ENCODE peak calls at places on chromosomes 1 and 21, in five cellular contexts. X is cardiac muscle cell; S is CD8-positive, alpha-beta memory T cell; I is COR-L47; Y is NCI-H69. P is an unnamed sample.

GRCh38 chr1:217134857-217135568 is 411.8 kb upstream of the ESRRG start:
- DNase-seq in S (no peak), I (peak), Y (peak), X (peak), P (peak)

GRCh38 chr1:115069186-115069585 is 20.1 kb downstream of the TSPAN2 start:
- DNase-seq in Y (no peak), I (no peak), X (no peak), S (no peak), P (no peak)

GRCh38 chr1:157626099-157626498 is 28.2 kb upstream of the FCRL4 start:
- DNase-seq in S (no peak), Y (peak), X (peak), I (peak), P (no peak)

GRCh38 chr1:93672069-93672468 is 9.6 kb downstream of the BCAR3 start:
- DNase-seq in Y (peak), I (no peak), S (no peak), X (no peak), P (no peak)

GRCh38 chr1:156247460-156248322 is at the start of gene PAQR6:
- DNase-seq in S (no peak), Y (peak), I (no peak), X (no peak), P (no peak)

GRCh38 chr1:68979891-68980290 is 483.0 kb upstream of the DEPDC1 start:
- DNase-seq in S (no peak), X (no peak), Y (no peak), I (no peak), P (no peak)

GRCh38 chr1:117173711-117174110 is 37.0 kb downstream of the VTCN1 start:
- DNase-seq in I (no peak), X (no peak), S (no peak), Y (peak), P (no peak)

GRCh38 chr1:226311376-226311775 is 2.4 kb upstream of the LIN9 start:
- DNase-seq in S (no peak), Y (no peak), I (no peak), X (no peak), P (no peak)

GRCh38 chr1:181189691-181190361 is 101.3 kb downstream of the IER5 start:
- DNase-seq in S (peak), Y (peak), X (peak), I (no peak), P (peak)

GRCh38 chr1:216616425-216616824 is 106.8 kb downstream of the ESRRG start:
- DNase-seq in I (no peak), X (no peak), S (no peak), Y (no peak), P (no peak)

GRCh38 chr1:37797750-37798345 is 4.2 kb downstream of the MANEAL start:
- DNase-seq in Y (no peak), I (no peak), X (no peak), S (no peak), P (no peak)

GRCh38 chr1:64471218-64471719 is 1.3 kb downstream of the CACHD1 start:
- DNase-seq in S (no peak), I (no peak), X (peak), Y (peak), P (no peak)

GRCh38 chr1:44645466-44646244 is 28.6 kb downstream of the TMEM53 start:
- DNase-seq in I (no peak), S (no peak), X (no peak), Y (no peak), P (no peak)

GRCh38 chr1:2528966-2529750 is 905 bp downstream of the HES5 start:
- DNase-seq in X (peak), S (no peak), Y (peak), I (peak), P (no peak)

GRCh38 chr1:229557214-229557850 is 1.2 kb downstream of the ABCB10 start:
- DNase-seq in S (no peak), I (no peak), X (no peak), Y (no peak), P (no peak)

GRCh38 chr1:52554756-52555155 is 1.9 kb upstream of the TUT4 start:
- DNase-seq in I (peak), S (no peak), Y (peak), X (no peak), P (no peak)

GRCh38 chr1:233673947-233674431 is 60.1 kb downstream of the KCNK1 start:
- DNase-seq in I (no peak), X (no peak), S (no peak), Y (no peak), P (no peak)

GRCh38 chr1:64248065-64248464 is 44.6 kb downstream of the UBE2U start:
- DNase-seq in Y (peak), S (no peak), I (no peak), X (no peak), P (peak)

GRCh38 chr1:11650331-11650991 is 3.8 kb downstream of the FBXO2 start:
- DNase-seq in I (peak), X (peak), S (peak), Y (peak), P (peak)

GRCh38 chr1:20634065-20634593 is 871 bp downstream of the PINK1 start:
- DNase-seq in I (no peak), X (no peak), S (no peak), Y (peak), P (no peak)

GRCh38 chr1:21638531-21639341 is 30.4 kb downstream of the RAP1GAP start:
- DNase-seq in Y (peak), X (no peak), I (peak), S (no peak), P (no peak)

GRCh38 chr1:151606384-151606783 is 5.5 kb upstream of the SNX27 start:
- DNase-seq in S (no peak), I (no peak), X (no peak), Y (peak), P (no peak)

GRCh38 chr1:172742599-172743500 is 83.9 kb downstream of the FASLG start:
- DNase-seq in S (no peak), Y (peak), X (peak), I (no peak), P (peak)

GRCh38 chr1:166040635-166041034 is 126.2 kb downstream of the FAM78B start:
- DNase-seq in I (no peak), Y (peak), X (no peak), S (no peak), P (no peak)

GRCh38 chr21:41877901-41878830 is 978 bp downstream of the PRDM15 start:
- DNase-seq in Y (peak), I (peak), S (no peak), X (peak), P (peak)

GRCh38 chr1:208203848-208204609 is 40.2 kb downstream of the PLXNA2 start:
- DNase-seq in I (no peak), X (no peak), Y (peak), S (no peak), P (no peak)

GRCh38 chr1:202802034-202802433 is 6.2 kb downstream of the KDM5B start:
- DNase-seq in I (no peak), X (no peak), S (no peak), Y (no peak), P (no peak)

GRCh38 chr1:240027059-240027462 is 64.6 kb upstream of the FMN2 start:
- DNase-seq in X (peak), Y (peak), I (peak), S (no peak), P (peak)

GRCh38 chr1:5742801-5743200 is 249.4 kb downstream of the NPHP4 start:
- DNase-seq in X (no peak), Y (no peak), I (no peak), S (no peak), P (no peak)

P was measured in NCI-H1092 treated with DMSO at 0.1 percent for 48 hours.